ENCODE peak calls at places on chromosomes 7 and 10, in nine cellular contexts. T is Daoy, I is fibroblast of the conjunctiva, M is anterior cingulate cortex, W is hepatocyte, S is NCI-H187, A is GM03348, X is fibroblast of lung, G is nephron progenitor cell. O is an unnamed sample.

GRCh38 chr7:90708841-90709317 is 112.8 kb downstream of the CDK14 start:
- DNase-seq in T (peak), I (no peak), M (no peak), W (peak), S (no peak), A (no peak), X (no peak), G (peak), O (no peak)

GRCh38 chr7:152735443-152736004 is 24.0 kb upstream of the ACTR3B start:
- DNase-seq in T (peak), I (no peak), M (no peak), W (peak), S (no peak), A (no peak), X (peak), G (no peak), O (no peak)

GRCh38 chr7:82950436-82950835 is 212.2 kb downstream of the PCLO start:
- DNase-seq in T (no peak), I (no peak), M (no peak), W (no peak), S (no peak), A (no peak), X (no peak), G (no peak), O (no peak)

GRCh38 chr10:61835069-61835908 is 66.2 kb upstream of the ARID5B start:
- DNase-seq in T (peak), I (peak), M (no peak), W (peak), S (no peak), A (peak), X (peak), G (no peak), O (no peak)

GRCh38 chr10:118626953-118627352 is 31.5 kb upstream of the PRLHR start:
- DNase-seq in T (peak), I (no peak), M (no peak), W (no peak), S (no peak), A (no peak), X (no peak), G (no peak), O (no peak)

GRCh38 chr10:110632591-110633215 is 11.4 kb upstream of the RBM20 start:
- DNase-seq in T (no peak), I (no peak), M (no peak), W (no peak), S (no peak), A (no peak), X (no peak), G (no peak), O (no peak)

GRCh38 chr10:124663228-124663627 is 81.0 kb downstream of the FAM53B start:
- DNase-seq in T (no peak), I (no peak), M (no peak), W (no peak), S (no peak), A (no peak), X (no peak), G (no peak), O (no peak)

GRCh38 chr10:132536241-132536963 is 1.2 kb upstream of the INPP5A start:
- DNase-seq in T (no peak), I (no peak), M (no peak), W (no peak), S (no peak), A (no peak), X (no peak), G (no peak), O (no peak)

GRCh38 chr10:131921191-131921590 is 20.4 kb downstream of the PPP2R2D start:
- DNase-seq in T (no peak), I (no peak), M (no peak), W (no peak), S (no peak), A (no peak), X (no peak), G (peak), O (no peak)

GRCh38 chr7:30933124-30933893 is 21.7 kb downstream of the AQP1 start:
- DNase-seq in T (no peak), I (no peak), M (no peak), W (peak), S (no peak), A (peak), X (no peak), G (no peak), O (no peak)

GRCh38 chr7:99551329-99551728 is 585 bp downstream of the FAM200A start:
- DNase-seq in T (no peak), I (no peak), M (no peak), W (peak), S (no peak), A (peak), X (no peak), G (no peak), O (peak)

GRCh38 chr10:95861401-95861800 is 46.4 kb upstream of the CC2D2B start:
- DNase-seq in T (no peak), I (no peak), M (no peak), W (no peak), S (no peak), A (no peak), X (no peak), G (no peak), O (no peak)

GRCh38 chr10:132967540-132967939 is 25.2 kb upstream of the CFAP46 start:
- DNase-seq in T (no peak), I (no peak), M (no peak), W (no peak), S (no peak), A (no peak), X (no peak), G (no peak), O (no peak)

GRCh38 chr7:10128748-10129147 is 844.9 kb upstream of the PHF14 start:
- DNase-seq in T (no peak), I (no peak), M (no peak), W (peak), S (no peak), A (no peak), X (peak), G (peak), O (no peak)

GRCh38 chr10:31262672-31263071 is 56.3 kb upstream of the ZEB1 start:
- DNase-seq in T (no peak), I (peak), M (no peak), W (no peak), S (no peak), A (peak), X (peak), G (no peak), O (peak)

GRCh38 chr10:71078454-71079145 is 133.8 kb upstream of the UNC5B start:
- DNase-seq in T (no peak), I (no peak), M (no peak), W (no peak), S (no peak), A (no peak), X (no peak), G (no peak), O (no peak)

GRCh38 chr10:3895045-3895609 is 110.1 kb upstream of the KLF6 start:
- DNase-seq in T (peak), I (no peak), M (no peak), W (no peak), S (no peak), A (no peak), X (no peak), G (no peak), O (no peak)

GRCh38 chr10:110103921-110104461 is 96.2 kb downstream of the ADD3 start:
- DNase-seq in T (no peak), I (no peak), M (no peak), W (no peak), S (no peak), A (no peak), X (peak), G (no peak), O (no peak)

GRCh38 chr10:123567984-123568745 is 98.0 kb upstream of the GPR26 start:
- DNase-seq in T (no peak), I (no peak), M (no peak), W (no peak), S (no peak), A (no peak), X (no peak), G (no peak), O (no peak)

GRCh38 chr7:33671521-33672262 is 233.6 kb upstream of the BMPER start:
- DNase-seq in T (no peak), I (no peak), M (no peak), W (no peak), S (no peak), A (no peak), X (no peak), G (no peak), O (no peak)

GRCh38 chr7:131238260-131238940 is 89.3 kb upstream of the MKLN1 start:
- DNase-seq in T (peak), I (no peak), M (no peak), W (peak), S (no peak), A (peak), X (peak), G (no peak), O (peak)

GRCh38 chr10:75234683-75235374 is 928 bp downstream of the COMTD1 start:
- DNase-seq in T (no peak), I (no peak), M (no peak), W (peak), S (no peak), A (no peak), X (no peak), G (peak), O (no peak)

GRCh38 chr7:28695300-28696261 is 262.5 kb downstream of the TRIL start:
- DNase-seq in T (peak), I (no peak), M (no peak), W (no peak), S (no peak), A (no peak), X (peak), G (no peak), O (no peak)

GRCh38 chr7:2107386-2108085 is 125.2 kb downstream of the MAD1L1 start:
- DNase-seq in T (no peak), I (no peak), M (no peak), W (no peak), S (no peak), A (no peak), X (no peak), G (no peak), O (no peak)

GRCh38 chr10:78634835-78635234 is 433.9 kb upstream of the ZMIZ1 start:
- DNase-seq in T (peak), I (no peak), M (no peak), W (peak), S (no peak), A (peak), X (peak), G (no peak), O (peak)

GRCh38 chr7:83162402-83163256 is at the start of gene PCLO:
- DNase-seq in T (peak), I (peak), M (peak), W (peak), S (peak), A (peak), X (peak), G (peak), O (peak)

GRCh38 chr10:110391541-110391940 is 86.8 kb upstream of the SMNDC1 start:
- DNase-seq in T (no peak), I (no peak), M (no peak), W (no peak), S (no peak), A (no peak), X (no peak), G (no peak), O (no peak)

GRCh38 chr7:16657656-16658279 is 11.8 kb downstream of the BZW2 start:
- DNase-seq in T (peak), I (peak), M (no peak), W (peak), S (no peak), A (peak), X (peak), G (no peak), O (peak)

GRCh38 chr7:156638443-156639077 is 2.0 kb upstream of the RNF32 start:
- DNase-seq in T (no peak), I (no peak), M (no peak), W (no peak), S (no peak), A (no peak), X (no peak), G (no peak), O (no peak)

O was measured in AG08396.